ENCODE peak calls at places on chromosome 3, in four cellular contexts. L is RWPE2, X is A549, Q is tibial artery. J is an unnamed sample.

GRCh38 chr3:52314495-52314894 is 1.6 kb upstream of the DNAH1 start:
- DNase-seq in X (no peak), Q (no peak), L (no peak), J (no peak)

GRCh38 chr3:69408989-69409388 is 23.1 kb upstream of the FRMD4B start:
- DNase-seq in X (no peak), L (no peak), Q (peak), J (no peak)

GRCh38 chr3:14621093-14621492 is 30.5 kb upstream of the CCDC174 start:
- DNase-seq in L (no peak), Q (no peak), X (no peak), J (no peak)

GRCh38 chr3:111159391-111159790 is 87.8 kb downstream of the NECTIN3 start:
- DNase-seq in X (no peak), L (no peak), Q (no peak), J (no peak)

GRCh38 chr3:42035816-42036482 is 55.2 kb upstream of the TRAK1 start:
- DNase-seq in Q (no peak), X (no peak), L (no peak), J (no peak)

GRCh38 chr3:48716508-48716981 is 476 bp downstream of the IP6K2 start:
- DNase-seq in Q (no peak), X (no peak), L (no peak), J (no peak)

GRCh38 chr3:184117649-184118048 is 17.5 kb upstream of the EIF2B5 start:
- DNase-seq in Q (no peak), X (no peak), L (no peak), J (no peak)

GRCh38 chr3:184176377-184177330 is 2.0 kb downstream of the AP2M1 start:
- DNase-seq in X (peak), Q (peak), L (peak), J (peak)

GRCh38 chr3:149638401-149639092 is 19.3 kb downstream of the WWTR1 start:
- DNase-seq in Q (no peak), X (no peak), L (no peak), J (no peak)

GRCh38 chr3:182212479-182213076 is 500.9 kb downstream of the SOX2 start:
- DNase-seq in X (peak), L (peak), Q (no peak), J (no peak)

GRCh38 chr3:93843981-93844380 is 129.7 kb downstream of the PROS1 start:
- DNase-seq in Q (peak), X (no peak), L (no peak), J (no peak)

GRCh38 chr3:32630266-32630665 is 54.7 kb upstream of the CNOT10 start:
- DNase-seq in X (peak), Q (no peak), L (no peak), J (no peak)

GRCh38 chr3:195148553-195148952 is 122.4 kb downstream of the XXYLT1 start:
- DNase-seq in L (no peak), X (no peak), Q (no peak), J (no peak)

GRCh38 chr3:4417449-4417848 is 49.6 kb downstream of the SUMF1 start:
- DNase-seq in X (no peak), Q (no peak), L (no peak), J (no peak)

GRCh38 chr3:160448845-160449659 is 534 bp downstream of the TRIM59 start:
- DNase-seq in L (peak), Q (no peak), X (no peak), J (no peak)

GRCh38 chr3:20668411-20668810 is 482.4 kb upstream of the SGO1 start:
- DNase-seq in Q (no peak), L (no peak), X (no peak), J (no peak)

GRCh38 chr3:197749315-197749600 is 425 bp upstream of the FYTTD1 start:
- DNase-seq in Q (no peak), L (no peak), X (peak), J (no peak)

GRCh38 chr3:31358473-31359075 is 174.2 kb upstream of the STT3B start:
- DNase-seq in X (no peak), L (no peak), Q (no peak), J (no peak)
- TF ChIP-seq CTCF in X (no peak), L (no peak), Q (no peak), J (no peak)

GRCh38 chr3:129045675-129046036 is 14.9 kb upstream of the GP9 start:
- DNase-seq in Q (no peak), X (no peak), L (no peak), J (no peak)

GRCh38 chr3:129047553-129047839 is 13.1 kb upstream of the GP9 start:
- DNase-seq in Q (no peak), X (no peak), L (peak), J (no peak)

GRCh38 chr3:129050556-129051295 is 9.9 kb upstream of the GP9 start:
- DNase-seq in Q (no peak), L (no peak), X (no peak), J (no peak)

GRCh38 chr3:129046732-129047552 is 13.6 kb upstream of the GP9 start:
- DNase-seq in X (no peak), L (peak), Q (no peak), J (no peak)

DNA sequence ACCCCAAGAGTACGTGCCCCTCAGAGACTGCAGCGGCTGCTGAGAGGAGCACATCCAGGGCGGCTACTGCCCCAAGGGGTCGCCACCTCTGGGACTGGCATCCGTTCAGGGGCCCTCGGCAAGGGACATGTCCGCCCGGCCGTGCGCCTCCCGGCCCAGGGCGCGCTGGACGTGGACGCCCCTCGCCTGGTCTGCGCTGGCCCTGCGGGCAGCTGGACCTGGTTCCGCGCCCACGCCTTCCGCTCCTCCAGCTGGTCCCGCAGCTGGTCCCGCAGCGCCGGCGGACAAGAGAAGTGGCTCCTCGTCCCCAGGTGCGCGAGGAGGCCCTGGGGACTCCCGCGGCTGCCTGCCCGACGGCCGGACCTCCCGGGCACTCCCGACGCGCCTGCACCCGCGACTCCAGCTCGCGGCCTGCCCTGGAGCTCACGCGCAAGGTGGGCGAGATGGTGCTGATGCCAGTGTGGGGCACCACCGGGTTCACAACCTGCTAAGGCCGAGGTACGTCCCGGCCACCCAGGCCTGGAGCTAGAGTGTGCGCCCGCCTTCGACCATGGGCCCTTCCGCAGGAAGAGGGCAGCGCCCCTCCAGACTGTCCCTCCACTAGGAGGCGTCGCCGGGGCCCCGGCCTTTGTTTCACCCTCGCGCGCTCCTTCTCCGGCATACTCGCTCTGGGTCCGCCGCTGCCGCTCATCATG is 14.4 kb upstream of the GP9 start:
- DNase-seq in L (peak), Q (no peak), X (no peak), J (no peak)
- TF ChIP-seq CTCF in L (no peak), Q (no peak), X (no peak), J (no peak)

GRCh38 chr3:173429527-173429926 is 32.0 kb downstream of the NLGN1 start:
- DNase-seq in L (no peak), X (no peak), Q (no peak), J (no peak)
- TF ChIP-seq CTCF in L (no peak), X (no peak), Q (no peak), J (no peak)

GRCh38 chr3:152185287-152185686 is 83.4 kb upstream of the MBNL1 start:
- DNase-seq in L (no peak), X (no peak), Q (no peak), J (no peak)

GRCh38 chr3:152185941-152186630 is 82.6 kb upstream of the MBNL1 start:
- DNase-seq in Q (no peak), X (no peak), L (no peak), J (no peak)

GRCh38 chr3:152177757-152178156 is 91.0 kb upstream of the MBNL1 start:
- DNase-seq in Q (no peak), L (no peak), X (no peak), J (no peak)

DNA sequence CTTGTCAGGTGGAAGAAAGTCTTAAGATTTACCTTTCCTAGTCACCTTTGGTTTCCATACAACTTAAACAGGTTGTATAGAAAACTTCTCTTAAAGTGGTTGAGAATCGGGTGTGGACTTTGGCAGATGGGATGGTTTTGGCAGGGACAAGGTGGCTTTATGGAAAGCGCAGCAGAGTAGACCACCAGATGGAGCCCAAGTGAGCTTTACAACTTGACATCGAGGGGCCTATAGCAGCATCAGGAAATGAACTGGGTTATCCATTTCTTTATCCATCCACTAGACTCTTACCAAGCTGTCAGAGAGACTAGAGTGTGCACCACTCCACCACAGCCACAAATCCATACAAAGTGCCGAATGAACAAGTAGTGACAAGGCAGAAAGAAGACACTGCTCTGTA is 85.3 kb upstream of the MBNL1 start:
- DNase-seq in X (no peak), Q (no peak), L (no peak), J (no peak)
- TF ChIP-seq CTCF in X (peak), Q (no peak), L (peak), J (peak)

DNA sequence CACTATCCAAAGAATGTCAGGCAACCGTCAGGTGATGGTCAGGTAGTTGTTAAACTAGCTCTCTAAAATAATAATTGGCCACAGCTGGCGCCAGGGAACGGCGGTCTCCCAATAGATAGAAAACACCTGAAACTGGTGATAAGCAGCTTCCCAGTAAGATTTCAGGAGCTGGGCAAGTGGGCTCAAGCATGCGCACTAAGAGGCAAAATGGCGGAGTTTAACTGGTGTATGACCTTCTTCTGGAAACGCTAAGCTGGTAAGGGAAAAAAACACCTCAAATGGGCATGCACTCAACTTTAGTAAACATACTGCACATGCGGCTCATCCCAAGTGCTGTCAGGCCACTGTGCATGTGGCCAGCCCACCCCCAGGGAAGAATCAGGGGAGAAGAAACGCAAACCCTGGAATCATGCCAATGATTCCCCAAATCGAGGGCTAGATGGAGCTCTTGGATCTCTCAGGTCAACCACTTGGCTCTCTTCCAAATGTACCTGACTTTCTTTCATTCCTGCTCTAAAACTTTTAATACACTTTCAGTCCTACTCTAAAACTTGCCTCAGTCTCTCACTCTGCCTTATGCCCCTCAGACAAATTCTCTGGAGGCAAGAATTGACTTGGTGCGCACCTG is 195.0 kb downstream of the ZNF621 start:
- DNase-seq in Q (no peak), L (no peak), X (no peak), J (no peak)
- TF ChIP-seq CTCF in Q (peak), L (peak), X (peak), J (no peak)

GRCh38 chr3:187276397-187277128 is 15.0 kb downstream of the MASP1 start:
- DNase-seq in X (no peak), Q (no peak), L (no peak), J (no peak)

GRCh38 chr3:187286467-187287059 is 5.0 kb downstream of the MASP1 start:
- DNase-seq in Q (no peak), L (no peak), X (no peak), J (no peak)

GRCh38 chr3:187277129-187277462 is 14.4 kb downstream of the MASP1 start:
- DNase-seq in L (no peak), Q (no peak), X (no peak), J (no peak)

GRCh38 chr3:187280644-187281043 is 10.9 kb downstream of the MASP1 start:
- DNase-seq in X (no peak), Q (no peak), L (no peak), J (no peak)

GRCh38 chr3:187281191-187281714 is 10.3 kb downstream of the MASP1 start:
- DNase-seq in Q (no peak), L (no peak), X (no peak), J (no peak)
- TF ChIP-seq CTCF in Q (no peak), L (no peak), X (no peak), J (no peak)

DNA sequence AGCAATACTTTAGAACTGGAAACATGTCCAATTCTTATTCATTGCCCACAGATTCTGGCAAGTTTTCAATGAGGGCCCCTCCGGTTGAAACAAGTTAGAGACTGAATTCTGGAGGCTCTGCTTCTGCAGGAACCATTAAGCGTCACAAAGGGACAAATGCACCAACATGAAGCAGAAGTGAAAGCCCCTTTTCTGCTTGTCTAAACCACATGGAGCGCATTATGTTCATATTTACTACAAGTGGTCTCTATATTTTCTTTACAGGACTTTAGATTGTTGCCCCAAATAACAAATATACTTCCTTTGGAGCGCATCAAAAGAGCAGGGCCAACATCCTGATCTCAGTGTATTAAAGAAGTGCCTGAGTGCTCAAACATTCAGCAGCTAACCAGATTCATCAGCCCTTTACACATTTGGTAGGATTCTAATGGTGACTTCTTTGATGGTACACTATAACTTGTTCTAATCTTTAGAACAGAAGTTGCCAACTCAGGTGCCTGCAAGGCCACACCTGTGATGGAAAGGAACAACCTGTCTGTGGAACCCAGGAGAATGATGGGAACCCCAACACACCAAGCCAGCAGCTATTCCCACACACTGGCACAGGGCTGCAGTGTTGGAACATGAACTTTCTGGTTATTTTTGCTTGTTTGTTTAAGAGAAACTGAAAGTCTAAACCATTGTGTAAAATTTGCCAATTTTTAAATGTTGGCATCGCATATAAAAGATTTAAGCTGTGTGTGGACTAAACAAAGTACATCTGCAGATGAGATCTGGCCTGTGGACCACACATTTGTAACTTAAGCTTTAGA is 243.2 kb downstream of the SLC9A9 start:
- DNase-seq in L (no peak), X (no peak), Q (no peak), J (no peak)
- TF ChIP-seq CTCF in L (no peak), X (no peak), Q (no peak), J (no peak)

DNA sequence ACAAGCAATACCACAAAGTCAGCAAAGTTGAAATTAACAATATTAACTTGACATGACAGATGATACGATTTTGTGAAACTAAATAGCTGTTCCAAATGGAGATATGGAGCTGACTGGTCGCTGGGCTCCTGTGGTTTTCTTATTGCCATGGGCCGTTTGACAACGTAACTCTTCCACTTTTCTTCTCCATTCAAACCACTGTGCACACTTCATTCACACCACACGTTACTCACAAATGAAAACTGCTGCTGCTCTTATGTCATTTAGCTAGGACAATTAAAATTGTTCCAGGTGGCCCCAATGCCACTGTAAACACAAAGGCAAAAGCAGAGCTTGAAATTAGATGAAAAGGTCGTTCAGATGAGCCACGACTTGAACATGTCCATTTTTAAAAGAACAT is 94.0 kb upstream of the VGLL4 start:
- DNase-seq in L (no peak), X (no peak), Q (no peak), J (no peak)
- TF ChIP-seq CTCF in L (no peak), X (no peak), Q (no peak), J (no peak)

GRCh38 chr3:171863920-171864319 is 20.8 kb downstream of the TMEM212 start:
- DNase-seq in X (no peak), Q (no peak), L (no peak), J (no peak)

GRCh38 chr3:171862993-171863521 is 19.9 kb downstream of the TMEM212 start:
- DNase-seq in L (no peak), X (no peak), Q (no peak), J (no peak)

GRCh38 chr3:171865191-171865865 is 22.2 kb downstream of the TMEM212 start:
- DNase-seq in Q (no peak), X (no peak), L (no peak), J (no peak)

GRCh38 chr3:171871392-171872274 is 28.5 kb downstream of the TMEM212 start:
- DNase-seq in Q (no peak), X (no peak), L (no peak), J (no peak)

DNA sequence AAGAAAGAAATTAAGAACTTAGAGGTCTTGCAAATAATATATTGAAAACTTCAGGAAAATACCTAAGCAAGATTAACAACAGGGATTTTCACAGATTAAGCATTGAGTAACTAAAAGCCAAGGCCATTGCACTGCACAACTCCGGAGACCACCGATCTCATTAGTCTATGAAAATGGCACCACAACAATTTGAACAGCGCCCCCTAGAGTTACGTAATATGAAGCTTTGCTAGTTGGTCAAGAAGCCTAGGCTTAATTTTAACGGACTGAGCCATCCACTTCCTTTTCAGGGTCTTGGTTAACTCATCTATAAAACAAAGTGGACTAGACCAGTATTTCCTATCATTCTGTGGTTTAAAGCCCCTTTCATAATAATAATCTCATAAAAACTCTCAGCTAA is 24.8 kb downstream of the TMEM212 start:
- DNase-seq in Q (no peak), L (no peak), X (no peak), J (no peak)
- TF ChIP-seq CTCF in Q (no peak), L (peak), X (peak), J (peak)

DNA sequence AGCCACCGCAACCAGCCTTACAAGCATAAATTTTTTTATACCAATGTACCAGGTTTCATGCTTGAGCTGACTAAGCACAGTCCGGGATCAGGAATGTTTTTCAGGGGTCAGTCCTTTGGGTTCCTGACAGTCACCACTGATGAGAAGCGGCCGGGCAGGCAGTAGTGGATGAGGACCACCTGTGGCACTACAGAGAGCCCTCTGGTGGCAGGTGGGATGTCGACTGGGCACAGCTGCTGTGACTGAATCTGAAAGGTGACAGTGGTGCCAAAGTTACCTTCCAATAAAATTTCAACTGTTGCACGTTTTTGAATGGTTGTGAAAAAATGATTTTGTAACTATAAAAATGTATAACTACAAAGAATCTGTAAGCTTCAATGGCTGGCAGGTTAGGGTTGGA is 34.0 kb downstream of the TPRA1 start:
- DNase-seq in Q (no peak), X (no peak), L (no peak), J (no peak)
- TF ChIP-seq CTCF in Q (no peak), X (peak), L (peak), J (peak)

J was measured in osteocyte.